ENCODE peak calls at places on chromosomes 4 and X, in six cellular contexts. One of them, this sample, is unnamed.

GRCh38 chrX:291411-291901 is 10.3 kb downstream of the PLCXD1 start:
- DNase-seq in fibroblast of pulmonary artery: no peak
- DNase-seq in lower lobe of right lung: peak
- DNase-seq in tibial artery: no peak
- DNase-seq in HCT116: no peak
- DNase-seq in CD8-positive, alpha-beta T cell: no peak
- DNase-seq in this sample: peak

GRCh38 chrX:31743004-31743403 is 671.2 kb upstream of the FTHL17 start:
- DNase-seq in fibroblast of pulmonary artery: no peak
- DNase-seq in lower lobe of right lung: no peak
- DNase-seq in tibial artery: no peak
- DNase-seq in HCT116: no peak
- DNase-seq in CD8-positive, alpha-beta T cell: no peak
- DNase-seq in this sample: no peak

GRCh38 chr4:24655326-24655725 is 71.0 kb upstream of the DHX15 start:
- DNase-seq in fibroblast of pulmonary artery: no peak
- DNase-seq in lower lobe of right lung: no peak
- DNase-seq in tibial artery: no peak
- DNase-seq in HCT116: no peak
- DNase-seq in CD8-positive, alpha-beta T cell: no peak
- DNase-seq in this sample: no peak

GRCh38 chr4:2796261-2797187 is 3.6 kb downstream of the SH3BP2 start:
- DNase-seq in fibroblast of pulmonary artery: no peak
- DNase-seq in lower lobe of right lung: peak
- DNase-seq in tibial artery: peak
- DNase-seq in HCT116: no peak
- DNase-seq in CD8-positive, alpha-beta T cell: no peak
- DNase-seq in this sample: peak

GRCh38 chrX:776529-777230 is 146.1 kb downstream of the SHOX start:
- DNase-seq in fibroblast of pulmonary artery: no peak
- DNase-seq in lower lobe of right lung: no peak
- DNase-seq in tibial artery: peak
- DNase-seq in HCT116: peak
- DNase-seq in CD8-positive, alpha-beta T cell: no peak
- DNase-seq in this sample: no peak

GRCh38 chr4:147740176-147740575 is 8.3 kb downstream of the ARHGAP10 start:
- DNase-seq in fibroblast of pulmonary artery: no peak
- DNase-seq in lower lobe of right lung: no peak
- DNase-seq in tibial artery: no peak
- DNase-seq in HCT116: no peak
- DNase-seq in CD8-positive, alpha-beta T cell: no peak
- DNase-seq in this sample: no peak

GRCh38 chr4:25144870-25145481 is 15.3 kb downstream of the SEPSECS start:
- DNase-seq in fibroblast of pulmonary artery: peak
- DNase-seq in lower lobe of right lung: no peak
- DNase-seq in tibial artery: no peak
- DNase-seq in HCT116: peak
- DNase-seq in CD8-positive, alpha-beta T cell: no peak
- DNase-seq in this sample: no peak

GRCh38 chrX:129600981-129601424 is 53.8 kb downstream of the APLN start:
- DNase-seq in fibroblast of pulmonary artery: peak
- DNase-seq in lower lobe of right lung: no peak
- DNase-seq in tibial artery: no peak
- DNase-seq in HCT116: no peak
- DNase-seq in CD8-positive, alpha-beta T cell: peak
- DNase-seq in this sample: no peak

GRCh38 chr4:182139481-182139880 is 103.7 kb upstream of the TENM3 start:
- DNase-seq in fibroblast of pulmonary artery: no peak
- DNase-seq in lower lobe of right lung: no peak
- DNase-seq in tibial artery: no peak
- DNase-seq in HCT116: no peak
- DNase-seq in CD8-positive, alpha-beta T cell: no peak
- DNase-seq in this sample: no peak

GRCh38 chrX:3609800-3610199 is 103.6 kb downstream of the PRKX start:
- DNase-seq in fibroblast of pulmonary artery: peak
- DNase-seq in lower lobe of right lung: no peak
- DNase-seq in tibial artery: no peak
- DNase-seq in HCT116: no peak
- DNase-seq in CD8-positive, alpha-beta T cell: no peak
- DNase-seq in this sample: no peak

GRCh38 chr4:101191302-101192098 is 155.8 kb downstream of the PPP3CA start:
- DNase-seq in fibroblast of pulmonary artery: peak
- DNase-seq in lower lobe of right lung: peak
- DNase-seq in tibial artery: peak
- DNase-seq in HCT116: no peak
- DNase-seq in CD8-positive, alpha-beta T cell: no peak
- DNase-seq in this sample: peak

GRCh38 chr4:169009281-169010124 is 552 bp downstream of the CBR4 start:
- DNase-seq in fibroblast of pulmonary artery: peak
- DNase-seq in lower lobe of right lung: peak
- DNase-seq in tibial artery: peak
- DNase-seq in HCT116: peak
- DNase-seq in CD8-positive, alpha-beta T cell: peak
- DNase-seq in this sample: peak
- TF ChIP-seq CTCF in fibroblast of pulmonary artery: peak
- TF ChIP-seq CTCF in lower lobe of right lung: no peak
- TF ChIP-seq CTCF in tibial artery: no peak
- TF ChIP-seq CTCF in HCT116: peak
- TF ChIP-seq CTCF in CD8-positive, alpha-beta T cell: peak
- TF ChIP-seq CTCF in this sample: peak

DNA sequence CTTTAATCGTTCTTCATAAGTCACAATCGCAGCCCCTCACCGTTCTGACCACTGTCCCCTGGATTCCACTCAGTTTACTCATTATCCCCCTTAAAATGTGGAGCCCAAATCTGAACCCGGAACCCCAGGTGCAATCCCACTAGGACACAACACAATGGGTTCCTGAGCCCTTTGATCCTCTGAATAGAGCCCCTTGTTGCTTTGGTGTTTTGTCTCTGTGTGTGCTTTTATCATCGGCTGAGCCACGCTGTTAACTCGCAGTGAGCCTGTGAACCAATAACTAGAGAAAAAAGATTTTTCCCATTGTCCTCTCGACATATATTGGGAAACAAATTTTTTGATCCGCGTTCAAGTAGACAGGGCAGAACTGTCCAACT is 654 bp upstream of the PDHA1 start:
- DNase-seq in fibroblast of pulmonary artery: no peak
- DNase-seq in lower lobe of right lung: no peak
- DNase-seq in tibial artery: no peak
- DNase-seq in HCT116: no peak
- DNase-seq in CD8-positive, alpha-beta T cell: no peak
- DNase-seq in this sample: no peak
- H3K4me3 ChIP-seq in fibroblast of pulmonary artery: peak
- H3K4me3 ChIP-seq in lower lobe of right lung: peak
- H3K4me3 ChIP-seq in tibial artery: peak
- H3K4me3 ChIP-seq in HCT116: peak
- H3K4me3 ChIP-seq in CD8-positive, alpha-beta T cell: peak
- H3K4me3 ChIP-seq in this sample: peak

GRCh38 chr4:95522682-95523410 is 25.9 kb downstream of the UNC5C start:
- DNase-seq in fibroblast of pulmonary artery: peak
- DNase-seq in lower lobe of right lung: no peak
- DNase-seq in tibial artery: no peak
- DNase-seq in HCT116: no peak
- DNase-seq in CD8-positive, alpha-beta T cell: no peak
- DNase-seq in this sample: no peak
- TF ChIP-seq CTCF in fibroblast of pulmonary artery: no peak
- TF ChIP-seq CTCF in lower lobe of right lung: no peak
- TF ChIP-seq CTCF in tibial artery: no peak
- TF ChIP-seq CTCF in HCT116: no peak
- TF ChIP-seq CTCF in CD8-positive, alpha-beta T cell: no peak
- TF ChIP-seq CTCF in this sample: no peak

DNA sequence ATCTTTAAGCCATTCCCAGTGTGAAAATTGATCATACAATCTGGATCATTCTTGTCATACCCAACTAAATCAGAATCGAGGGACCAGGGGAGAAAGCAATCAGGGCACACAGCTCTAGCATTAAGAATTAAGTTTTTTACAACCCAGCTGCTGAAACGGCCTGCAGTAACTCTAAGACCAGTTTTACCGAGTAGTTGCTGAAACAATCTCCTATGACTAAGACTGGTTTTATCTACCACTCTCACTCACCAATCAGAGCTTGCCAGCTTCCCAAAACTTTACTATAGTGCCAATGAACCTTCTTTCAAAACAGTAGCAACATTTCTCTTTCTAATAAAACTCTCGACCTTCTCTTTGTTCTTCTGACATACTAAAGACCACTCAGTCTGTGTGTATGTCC is 2.8 kb upstream of the SAP30 start:
- DNase-seq in fibroblast of pulmonary artery: peak
- DNase-seq in lower lobe of right lung: no peak
- DNase-seq in tibial artery: no peak
- DNase-seq in HCT116: no peak
- DNase-seq in CD8-positive, alpha-beta T cell: no peak
- DNase-seq in this sample: no peak
- H3K4me3 ChIP-seq in fibroblast of pulmonary artery: peak
- H3K4me3 ChIP-seq in lower lobe of right lung: no peak
- H3K4me3 ChIP-seq in tibial artery: peak
- H3K4me3 ChIP-seq in HCT116: no peak
- H3K4me3 ChIP-seq in CD8-positive, alpha-beta T cell: no peak
- H3K4me3 ChIP-seq in this sample: no peak

GRCh38 chrX:120446503-120446902 is 22.6 kb downstream of the LAMP2 start:
- DNase-seq in fibroblast of pulmonary artery: peak
- DNase-seq in lower lobe of right lung: no peak
- DNase-seq in tibial artery: no peak
- DNase-seq in HCT116: no peak
- DNase-seq in CD8-positive, alpha-beta T cell: no peak
- DNase-seq in this sample: peak

GRCh38 chrX:120456973-120457372 is 12.1 kb downstream of the LAMP2 start:
- DNase-seq in fibroblast of pulmonary artery: no peak
- DNase-seq in lower lobe of right lung: no peak
- DNase-seq in tibial artery: no peak
- DNase-seq in HCT116: no peak
- DNase-seq in CD8-positive, alpha-beta T cell: no peak
- DNase-seq in this sample: no peak

GRCh38 chrX:120450163-120450562 is 18.9 kb downstream of the LAMP2 start:
- DNase-seq in fibroblast of pulmonary artery: no peak
- DNase-seq in lower lobe of right lung: no peak
- DNase-seq in tibial artery: no peak
- DNase-seq in HCT116: no peak
- DNase-seq in CD8-positive, alpha-beta T cell: no peak
- DNase-seq in this sample: no peak

GRCh38 chrX:120453985-120454384 is 15.1 kb downstream of the LAMP2 start:
- DNase-seq in fibroblast of pulmonary artery: peak
- DNase-seq in lower lobe of right lung: no peak
- DNase-seq in tibial artery: no peak
- DNase-seq in HCT116: no peak
- DNase-seq in CD8-positive, alpha-beta T cell: no peak
- DNase-seq in this sample: no peak

GRCh38 chrX:120452131-120452530 is 17.0 kb downstream of the LAMP2 start:
- DNase-seq in fibroblast of pulmonary artery: peak
- DNase-seq in lower lobe of right lung: no peak
- DNase-seq in tibial artery: no peak
- DNase-seq in HCT116: no peak
- DNase-seq in CD8-positive, alpha-beta T cell: no peak
- DNase-seq in this sample: peak
- TF ChIP-seq CTCF in fibroblast of pulmonary artery: peak
- TF ChIP-seq CTCF in lower lobe of right lung: no peak
- TF ChIP-seq CTCF in tibial artery: no peak
- TF ChIP-seq CTCF in HCT116: peak
- TF ChIP-seq CTCF in CD8-positive, alpha-beta T cell: no peak
- TF ChIP-seq CTCF in this sample: peak

GRCh38 chr4:81392164-81392563 is 79.5 kb downstream of the RASGEF1B start:
- DNase-seq in fibroblast of pulmonary artery: no peak
- DNase-seq in lower lobe of right lung: no peak
- DNase-seq in tibial artery: no peak
- DNase-seq in HCT116: no peak
- DNase-seq in CD8-positive, alpha-beta T cell: no peak
- DNase-seq in this sample: no peak
- H3K4me3 ChIP-seq in fibroblast of pulmonary artery: no peak
- H3K4me3 ChIP-seq in lower lobe of right lung: no peak
- H3K4me3 ChIP-seq in tibial artery: no peak
- H3K4me3 ChIP-seq in HCT116: no peak
- H3K4me3 ChIP-seq in CD8-positive, alpha-beta T cell: no peak
- H3K4me3 ChIP-seq in this sample: no peak

This sample was measured in WERI-Rb-1.